ENCODE peak calls at places on chromosomes 5 and 9, in four cellular contexts. S is H1, I is mesendoderm, F is IMR-90. R is an unnamed sample.

GRCh38 chr5:150142800-150143724 is 12.6 kb downstream of the PDGFRB start:
- DNase-seq in F (peak), I (no peak), S (no peak), R (no peak)

GRCh38 chr9:115673599-115673998 is 480.0 kb upstream of the PAPPA start:
- DNase-seq in S (no peak), I (no peak), F (peak), R (no peak)

GRCh38 chr5:74232281-74232680 is 408.2 kb downstream of the ENC1 start:
- DNase-seq in S (no peak), I (no peak), F (peak), R (no peak)

GRCh38 chr5:170633235-170634041 is 129.6 kb downstream of the KCNIP1 start:
- DNase-seq in F (peak), I (peak), S (no peak), R (peak)

GRCh38 chr5:3009605-3010004 is 258.1 kb upstream of the IRX2 start:
- DNase-seq in F (no peak), I (no peak), S (no peak), R (no peak)

GRCh38 chr5:142466195-142466951 is 141.6 kb upstream of the SPRY4 start:
- DNase-seq in I (no peak), S (no peak), F (peak), R (no peak)

GRCh38 chr9:97384406-97385262 is 27.3 kb upstream of the TDRD7 start:
- DNase-seq in I (no peak), S (no peak), F (no peak), R (no peak)

GRCh38 chr5:78638423-78638822 is 10.1 kb downstream of the LHFPL2 start:
- DNase-seq in F (peak), I (peak), S (no peak), R (no peak)

GRCh38 chr9:125515281-125515680 is 191.7 kb downstream of the MAPKAP1 start:
- DNase-seq in S (no peak), F (no peak), I (peak), R (no peak)

GRCh38 chr5:113061851-113062631 is 85.4 kb downstream of the DCP2 start:
- DNase-seq in F (peak), S (no peak), I (no peak), R (peak)

GRCh38 chr5:148491015-148491792 is 107.4 kb downstream of the FBXO38 start:
- DNase-seq in F (no peak), I (peak), S (no peak), R (no peak)

GRCh38 chr5:114634517-114634916 is 272.6 kb downstream of the KCNN2 start:
- DNase-seq in I (no peak), F (no peak), S (no peak), R (no peak)

GRCh38 chr9:21591221-21592062 is 109.3 kb upstream of the IFNE start:
- DNase-seq in S (peak), F (peak), I (peak), R (peak)

GRCh38 chr9:133342083-133342406 is 5.9 kb downstream of the MED22 start:
- DNase-seq in S (no peak), F (no peak), I (peak), R (peak)

GRCh38 chr5:45578270-45578669 is 117.9 kb downstream of the HCN1 start:
- DNase-seq in F (no peak), S (no peak), I (peak), R (no peak)

GRCh38 chr9:72633966-72634365 is 112.6 kb downstream of the TMC1 start:
- DNase-seq in S (no peak), I (no peak), F (peak), R (no peak)

GRCh38 chr9:22052376-22052945 is 43.4 kb upstream of the CDKN2B start:
- DNase-seq in I (no peak), F (peak), S (no peak), R (no peak)

DNA sequence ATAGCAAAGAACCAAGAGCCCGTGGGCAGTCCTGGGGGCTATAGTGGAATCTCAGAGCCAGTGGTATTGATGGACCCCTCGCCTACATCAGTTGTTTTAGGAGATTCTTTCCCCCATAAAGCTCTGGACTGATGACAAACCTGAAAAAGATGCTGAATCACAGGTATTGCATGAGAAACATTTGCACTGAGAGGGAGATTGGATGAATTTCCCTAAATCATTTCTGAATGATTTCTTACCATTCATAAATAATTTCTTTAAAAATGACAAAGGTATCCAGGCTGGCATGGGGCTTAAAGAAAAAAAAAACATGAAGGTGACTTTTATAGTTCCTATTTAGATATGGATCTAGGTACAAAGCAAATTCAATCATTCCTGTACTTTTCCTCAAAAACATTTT is 54.0 kb upstream of the SLIT3 start:
- DNase-seq in I (no peak), S (no peak), F (no peak), R (no peak)
- H3K9ac ChIP-seq in I (no peak), S (no peak), F (no peak), R (no peak)

GRCh38 chr5:56663523-56663922 is 151.8 kb upstream of the MAP3K1 start:
- DNase-seq in F (no peak), I (no peak), S (no peak), R (no peak)
- H4K5ac ChIP-seq in F (no peak), I (no peak), S (no peak), R (no peak)

GRCh38 chr5:174411513-174411819 is 312.9 kb upstream of the MSX2 start:
- DNase-seq in I (peak), F (no peak), S (no peak), R (no peak)

GRCh38 chr5:174413520-174414314 is 310.7 kb upstream of the MSX2 start:
- DNase-seq in I (peak), S (no peak), F (peak), R (no peak)

GRCh38 chr5:174412374-174412773 is 312.0 kb upstream of the MSX2 start:
- DNase-seq in I (peak), S (no peak), F (no peak), R (no peak)

GRCh38 chr5:174414315-174414710 is 310.1 kb upstream of the MSX2 start:
- DNase-seq in F (no peak), S (no peak), I (no peak), R (no peak)

DNA sequence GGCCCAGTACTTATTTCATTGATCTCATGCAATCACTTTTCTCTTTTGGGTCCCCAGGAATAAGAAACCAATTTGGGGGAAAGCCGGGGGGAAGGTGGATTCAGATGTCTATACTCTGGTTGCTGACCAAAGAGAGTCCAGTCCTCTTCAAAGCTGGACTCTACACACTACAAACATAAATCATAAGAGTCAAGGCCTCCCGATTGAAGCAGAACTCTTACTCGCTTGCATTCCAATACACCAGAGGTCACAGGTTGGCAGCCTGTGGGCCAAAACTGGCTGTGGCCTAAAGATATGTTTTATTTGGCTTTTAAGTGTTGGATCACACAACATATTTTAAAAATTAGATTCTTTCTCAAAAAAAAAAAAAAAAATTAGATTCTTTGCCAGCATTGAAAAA is 311.4 kb upstream of the MSX2 start:
- DNase-seq in I (no peak), F (no peak), S (no peak), R (no peak)
- H2BK120ac ChIP-seq in I (peak), F (no peak), S (no peak), R (no peak)

GRCh38 chr9:16864741-16865434 is 5.6 kb downstream of the BNC2 start:
- DNase-seq in F (peak), I (no peak), S (no peak), R (no peak)
- H3K9ac ChIP-seq in F (peak), I (no peak), S (no peak), R (no peak)